ENCODE peak calls at places on chromosome 16, in nine cellular contexts. R is lung, N is astrocyte of the spinal cord, E is colonic mucosa, Y is nephron progenitor cell, Z is left ventricle myocardium inferior, V is tibial artery, B is fibroblast of the aortic adventitia, X is endothelial cell. W is an unnamed sample.

GRCh38 chr16:85329059-85329812 is 217.0 kb upstream of the CIBAR2 start:
- DNase-seq in R (no peak), N (peak), E (peak), Y (peak), Z (no peak), V (no peak), B (no peak), X (no peak), W (no peak)

GRCh38 chr16:11636172-11636721 is 32.0 kb upstream of the SNN start:
- DNase-seq in R (peak), N (no peak), E (peak), Y (no peak), Z (no peak), V (no peak), B (no peak), X (no peak), W (no peak)

GRCh38 chr16:17396762-17397498 is 73.8 kb downstream of the XYLT1 start:
- DNase-seq in R (peak), N (peak), E (peak), Y (no peak), Z (no peak), V (peak), B (peak), X (no peak), W (no peak)

GRCh38 chr16:35562471-35562870 is 2103.1 kb downstream of the TP53TG3F start:
- DNase-seq in R (no peak), N (no peak), E (no peak), Y (no peak), Z (no peak), V (no peak), B (no peak), X (no peak), W (no peak)

GRCh38 chr16:79600636-79601091 is at the start of gene MAF:
- DNase-seq in R (peak), N (peak), E (peak), Y (peak), Z (peak), V (peak), B (peak), X (peak), W (peak)

GRCh38 chr16:31016018-31016417 is 5.6 kb upstream of the STX1B start:
- DNase-seq in R (no peak), N (no peak), E (no peak), Y (no peak), Z (no peak), V (no peak), B (no peak), X (no peak), W (no peak)

GRCh38 chr16:66925322-66925840 is at the start of gene RRAD:
- DNase-seq in R (peak), N (peak), E (no peak), Y (no peak), Z (peak), V (peak), B (peak), X (no peak), W (peak)

GRCh38 chr16:24729967-24730815 is 740 bp downstream of the TNRC6A start:
- DNase-seq in R (no peak), N (peak), E (peak), Y (no peak), Z (peak), V (no peak), B (no peak), X (peak), W (peak)

GRCh38 chr16:8877894-8878522 is 4.1 kb upstream of the LITAFD start:
- DNase-seq in R (no peak), N (no peak), E (no peak), Y (no peak), Z (no peak), V (no peak), B (no peak), X (no peak), W (no peak)

GRCh38 chr16:81633147-81633619 is 145.9 kb upstream of the PLCG2 start:
- DNase-seq in R (no peak), N (no peak), E (no peak), Y (no peak), Z (no peak), V (no peak), B (no peak), X (no peak), W (no peak)

GRCh38 chr16:65548470-65548869 is 426.6 kb upstream of the CDH11 start:
- DNase-seq in R (no peak), N (no peak), E (no peak), Y (peak), Z (no peak), V (no peak), B (no peak), X (no peak), W (no peak)

GRCh38 chr16:21194771-21195301 is 16.5 kb downstream of the ZP2 start:
- DNase-seq in R (no peak), N (peak), E (no peak), Y (no peak), Z (no peak), V (no peak), B (peak), X (no peak), W (no peak)

GRCh38 chr16:3952342-3953131 is 72.0 kb upstream of the CREBBP start:
- DNase-seq in R (no peak), N (no peak), E (peak), Y (no peak), Z (peak), V (peak), B (peak), X (no peak), W (peak)

GRCh38 chr16:5015351-5015750 is 18.4 kb downstream of the NAGPA start:
- DNase-seq in R (no peak), N (no peak), E (no peak), Y (no peak), Z (no peak), V (no peak), B (no peak), X (no peak), W (no peak)

GRCh38 chr16:7628981-7629380 is 296.3 kb downstream of the RBFOX1 start:
- DNase-seq in R (no peak), N (no peak), E (no peak), Y (no peak), Z (no peak), V (no peak), B (no peak), X (no peak), W (no peak)

GRCh38 chr16:85211247-85211910 is 99.1 kb upstream of the CIBAR2 start:
- DNase-seq in R (no peak), N (peak), E (no peak), Y (no peak), Z (no peak), V (no peak), B (peak), X (no peak), W (peak)

GRCh38 chr16:31508706-31509523 is 724 bp upstream of the RUSF1 start:
- DNase-seq in R (no peak), N (no peak), E (no peak), Y (no peak), Z (no peak), V (no peak), B (peak), X (no peak), W (no peak)

GRCh38 chr16:84593825-84594724 is 23.8 kb downstream of the COTL1 start:
- DNase-seq in R (peak), N (peak), E (peak), Y (no peak), Z (no peak), V (no peak), B (no peak), X (no peak), W (peak)

GRCh38 chr16:31502981-31503380 is 5.2 kb downstream of the RUSF1 start:
- DNase-seq in R (peak), N (peak), E (no peak), Y (no peak), Z (no peak), V (no peak), B (no peak), X (no peak), W (no peak)

GRCh38 chr16:65754799-65755691 is 611.4 kb upstream of the CDH5 start:
- DNase-seq in R (no peak), N (no peak), E (peak), Y (no peak), Z (no peak), V (no peak), B (peak), X (no peak), W (peak)

GRCh38 chr16:77304134-77304533 is 104.9 kb downstream of the SYCE1L start:
- DNase-seq in R (no peak), N (no peak), E (no peak), Y (no peak), Z (no peak), V (no peak), B (no peak), X (no peak), W (no peak)

GRCh38 chr16:53893731-53894435 is 189.9 kb downstream of the FTO start:
- DNase-seq in R (no peak), N (peak), E (peak), Y (no peak), Z (no peak), V (no peak), B (peak), X (no peak), W (no peak)

GRCh38 chr16:15952265-15952711 is 2.9 kb downstream of the ABCC1 start:
- DNase-seq in R (no peak), N (no peak), E (no peak), Y (no peak), Z (no peak), V (peak), B (no peak), X (no peak), W (no peak)

GRCh38 chr16:14202697-14203096 is 131.6 kb downstream of the MRTFB start:
- DNase-seq in R (no peak), N (no peak), E (no peak), Y (no peak), Z (no peak), V (no peak), B (peak), X (no peak), W (no peak)
- TF ChIP-seq CTCF in R (no peak), N (peak), E (peak), Y (peak), Z (peak), V (peak), B (peak), X (peak), W (peak)

DNA sequence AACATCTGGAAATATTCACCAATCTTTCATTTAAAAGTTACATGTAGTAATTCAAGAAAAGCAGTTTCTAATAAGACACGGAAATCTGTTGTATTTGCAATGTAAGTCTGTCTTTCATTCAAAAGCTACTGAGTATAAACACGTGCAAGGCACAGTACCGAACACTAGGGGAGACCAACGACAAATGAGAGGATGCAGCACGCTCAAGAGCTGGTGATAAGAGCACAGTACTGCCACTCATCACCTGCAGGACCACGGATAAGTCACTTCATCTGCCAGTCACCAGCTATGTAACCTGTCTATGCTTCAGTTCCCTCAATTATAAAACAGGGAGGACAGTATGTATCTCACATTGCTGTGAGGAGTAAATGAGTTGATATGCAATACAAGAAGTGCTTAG is 67.1 kb downstream of the CLEC18A start:
- DNase-seq in R (no peak), N (no peak), E (no peak), Y (no peak), Z (no peak), V (no peak), B (peak), X (no peak), W (no peak)
- TF ChIP-seq CTCF in R (no peak), N (peak), E (no peak), Y (peak), Z (peak), V (no peak), B (no peak), X (peak), W (no peak)

GRCh38 chr16:590875-591200 is 972 bp downstream of the RAB40C start:
- DNase-seq in R (no peak), N (no peak), E (no peak), Y (no peak), Z (no peak), V (no peak), B (no peak), X (no peak), W (no peak)

GRCh38 chr16:590165-590874 is 454 bp downstream of the RAB40C start:
- DNase-seq in R (no peak), N (peak), E (no peak), Y (no peak), Z (no peak), V (no peak), B (peak), X (peak), W (peak)

GRCh38 chr16:588889-589657 is 793 bp upstream of the RAB40C start:
- DNase-seq in R (peak), N (peak), E (peak), Y (peak), Z (peak), V (peak), B (peak), X (peak), W (peak)

GRCh38 chr16:588639-588888 is 1.3 kb upstream of the RAB40C start:
- DNase-seq in R (no peak), N (peak), E (no peak), Y (peak), Z (no peak), V (no peak), B (peak), X (peak), W (peak)

DNA sequence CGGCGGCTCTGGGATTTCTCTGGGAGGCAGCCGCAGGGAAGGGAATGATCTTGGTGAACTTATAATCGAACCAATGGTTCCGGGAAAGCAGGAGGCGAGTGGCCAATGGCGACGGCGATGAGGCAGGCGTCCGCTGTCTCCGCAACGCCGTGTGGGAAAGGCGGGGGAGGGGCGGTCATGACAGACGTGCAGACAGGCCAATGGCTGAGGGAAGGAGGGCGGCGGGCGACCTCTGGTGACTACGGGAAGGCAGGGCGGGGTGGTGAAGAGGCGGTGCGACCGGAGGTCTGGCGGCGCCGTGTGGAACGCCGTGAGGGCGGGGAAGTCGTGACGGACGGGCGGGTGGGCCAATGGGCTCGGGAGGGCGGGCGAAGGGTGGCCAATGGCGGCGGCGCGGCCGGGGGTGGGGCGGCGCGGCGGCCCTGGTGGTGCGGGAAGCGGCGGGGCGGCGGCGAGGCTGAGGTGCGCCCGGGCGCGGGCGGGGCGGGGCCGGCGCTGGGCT is at the start of gene RAB40C:
- DNase-seq in R (peak), N (peak), E (peak), Y (peak), Z (peak), V (peak), B (peak), X (peak), W (peak)
- TF ChIP-seq CTCF in R (peak), N (no peak), E (no peak), Y (no peak), Z (no peak), V (no peak), B (no peak), X (no peak), W (peak)

GRCh38 chr16:88702364-88703210 is 3.6 kb downstream of the RNF166 start:
- DNase-seq in R (no peak), N (no peak), E (no peak), Y (no peak), Z (no peak), V (no peak), B (no peak), X (no peak), W (no peak)
- TF ChIP-seq CTCF in R (no peak), N (no peak), E (no peak), Y (no peak), Z (no peak), V (no peak), B (no peak), X (no peak), W (no peak)

GRCh38 chr16:57781741-57782606 is 20.3 kb downstream of the KIFC3 start:
- DNase-seq in R (no peak), N (peak), E (no peak), Y (no peak), Z (no peak), V (no peak), B (peak), X (no peak), W (no peak)
- TF ChIP-seq CTCF in R (no peak), N (no peak), E (no peak), Y (no peak), Z (no peak), V (no peak), B (no peak), X (no peak), W (no peak)

GRCh38 chr16:49739381-49739780 is 116.5 kb downstream of the ZNF423 start:
- DNase-seq in R (no peak), N (no peak), E (no peak), Y (peak), Z (no peak), V (no peak), B (no peak), X (peak), W (no peak)
- TF ChIP-seq CTCF in R (no peak), N (peak), E (no peak), Y (peak), Z (no peak), V (no peak), B (peak), X (peak), W (no peak)

GRCh38 chr16:88005148-88005547 is 53.9 kb downstream of the BANP start:
- DNase-seq in R (no peak), N (no peak), E (no peak), Y (peak), Z (no peak), V (no peak), B (peak), X (peak), W (no peak)
- TF ChIP-seq CTCF in R (no peak), N (peak), E (no peak), Y (peak), Z (no peak), V (no peak), B (peak), X (peak), W (no peak)

GRCh38 chr16:68194263-68194662 is 41.7 kb downstream of the ESRP2 start:
- DNase-seq in R (no peak), N (no peak), E (no peak), Y (no peak), Z (no peak), V (no peak), B (no peak), X (no peak), W (no peak)
- TF ChIP-seq CTCF in R (no peak), N (no peak), E (no peak), Y (no peak), Z (no peak), V (no peak), B (no peak), X (no peak), W (no peak)

DNA sequence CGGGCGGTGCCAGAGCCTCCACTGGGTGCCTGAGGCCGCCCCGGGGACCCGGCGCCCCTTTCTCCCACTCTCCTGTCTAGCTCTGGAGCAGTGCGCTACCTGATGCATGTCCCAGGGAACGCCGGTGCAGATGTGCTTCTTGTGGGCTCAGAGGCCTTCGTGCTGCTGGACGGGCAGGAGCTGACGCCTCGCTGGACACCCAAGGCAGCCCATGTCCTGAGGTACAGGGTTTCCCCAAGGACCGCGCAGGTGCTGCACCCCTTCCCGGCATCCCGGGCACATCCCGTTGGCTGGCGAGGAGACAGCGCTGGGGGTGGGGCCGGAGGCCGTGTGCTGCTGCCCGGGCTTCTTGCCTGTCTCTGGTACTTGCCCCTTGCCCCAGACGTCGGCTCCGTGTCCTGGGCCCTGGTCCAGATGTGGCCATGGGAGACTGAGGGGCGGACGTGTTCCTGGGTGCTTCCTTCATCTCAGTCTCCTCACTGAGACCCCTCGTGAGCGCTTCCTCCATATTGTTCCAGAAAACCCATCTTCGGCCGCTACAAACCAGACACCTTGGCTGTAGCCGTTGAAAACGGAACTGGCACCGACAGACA is 12.5 kb downstream of the RGS11 start:
- DNase-seq in R (no peak), N (no peak), E (no peak), Y (no peak), Z (no peak), V (no peak), B (no peak), X (no peak), W (no peak)
- TF ChIP-seq CTCF in R (no peak), N (no peak), E (no peak), Y (no peak), Z (no peak), V (no peak), B (no peak), X (no peak), W (no peak)

GRCh38 chr16:27179500-27180072 is 23.7 kb upstream of the KDM8 start:
- DNase-seq in R (peak), N (peak), E (peak), Y (peak), Z (peak), V (peak), B (peak), X (peak), W (peak)

GRCh38 chr16:27174007-27174406 is 29.3 kb upstream of the KDM8 start:
- DNase-seq in R (no peak), N (no peak), E (no peak), Y (no peak), Z (no peak), V (no peak), B (no peak), X (no peak), W (no peak)

GRCh38 chr16:27174798-27175197 is 28.5 kb upstream of the KDM8 start:
- DNase-seq in R (no peak), N (no peak), E (no peak), Y (no peak), Z (no peak), V (no peak), B (peak), X (no peak), W (no peak)

GRCh38 chr16:27177031-27177774 is 26.1 kb upstream of the KDM8 start:
- DNase-seq in R (no peak), N (peak), E (no peak), Y (no peak), Z (no peak), V (no peak), B (peak), X (no peak), W (no peak)

DNA sequence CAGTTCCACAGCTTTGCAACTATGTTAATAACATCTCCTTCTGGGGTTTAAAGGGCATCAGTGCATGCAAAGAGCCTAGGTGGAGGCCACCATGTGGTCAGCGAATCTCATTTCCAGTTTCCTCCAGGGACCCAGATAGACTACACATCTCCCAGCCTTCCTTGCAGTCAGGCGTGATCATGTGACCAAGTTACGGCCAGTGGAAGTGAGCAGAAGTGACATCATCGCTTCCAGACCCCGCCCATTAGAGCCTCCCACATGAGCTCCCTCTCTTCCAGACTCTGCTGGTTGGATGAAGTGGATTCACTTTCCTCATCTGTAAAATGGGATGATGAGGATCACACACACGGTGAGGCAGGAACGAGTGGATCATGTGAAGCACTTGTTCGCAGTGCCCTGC is 27.4 kb upstream of the KDM8 start:
- DNase-seq in R (no peak), N (no peak), E (no peak), Y (no peak), Z (no peak), V (no peak), B (no peak), X (no peak), W (no peak)
- TF ChIP-seq CTCF in R (no peak), N (no peak), E (no peak), Y (no peak), Z (no peak), V (no peak), B (no peak), X (no peak), W (no peak)